ENCODE peak calls at places on chromosomes 2 and 18, in ten cellular contexts. C is GM20000; N is AG09309; M is nephron progenitor cell; O is A549; R is CD8-positive, alpha-beta T cell; P is heart left ventricle; G is right lobe of liver; Y is GM13977; D is left ventricle myocardium inferior. I is an unnamed sample.
A peak's percentile ranks its signal among the peaks of the same experiment; 100 is the strongest.

GRCh38 chr2:62200291-62200841 is 4.5 kb downstream of the B3GNT2 start:
- DNase-seq in C (no peak), N (no peak), M (no peak), O (no peak), R (no peak), P (no peak), G (no peak), Y (no peak), D (no peak), I (no peak)

GRCh38 chr2:236309669-236310029 is 45.4 kb upstream of the ASB18 start:
- DNase-seq in C (peak; percentile 42), N (no peak), M (peak; percentile 65), O (peak; percentile 36), R (no peak), P (no peak), G (no peak), Y (peak; percentile 64), D (no peak), I (peak; percentile 16)

GRCh38 chr2:54073796-54074195 is 41.6 kb upstream of the ACYP2 start:
- DNase-seq in C (no peak), N (no peak), M (no peak), O (no peak), R (no peak), P (no peak), G (no peak), Y (no peak), D (no peak), I (no peak)

GRCh38 chr2:25411281-25411680 is 69.6 kb upstream of the DNMT3A start:
- DNase-seq in C (no peak), N (no peak), M (no peak), O (no peak), R (no peak), P (no peak), G (no peak), Y (no peak), D (no peak), I (peak; percentile 57)

GRCh38 chr18:23238152-23238531 is 102.9 kb downstream of the CABLES1 start:
- DNase-seq in C (no peak), N (no peak), M (no peak), O (no peak), R (no peak), P (peak; percentile 39), G (peak; percentile 46), Y (no peak), D (no peak), I (no peak)

GRCh38 chr2:220847006-220847405 is 725.1 kb downstream of the EPHA4 start:
- DNase-seq in C (no peak), N (no peak), M (no peak), O (no peak), R (no peak), P (no peak), G (no peak), Y (no peak), D (no peak), I (no peak)

GRCh38 chr18:63062246-63062645 is 257.3 kb downstream of the BCL2 start:
- DNase-seq in C (no peak), N (no peak), M (no peak), O (no peak), R (no peak), P (no peak), G (no peak), Y (no peak), D (no peak), I (no peak)

GRCh38 chr18:58042826-58043362 is 1.1 kb upstream of the NEDD4L start:
- DNase-seq in C (no peak), N (no peak), M (no peak), O (no peak), R (no peak), P (no peak), G (no peak), Y (no peak), D (no peak), I (no peak)

GRCh38 chr2:72719416-72719815 is 106.4 kb downstream of the EXOC6B start:
- DNase-seq in C (no peak), N (no peak), M (peak; percentile 4), O (no peak), R (no peak), P (no peak), G (no peak), Y (no peak), D (no peak), I (no peak)

GRCh38 chr2:128162266-128162665 is 71.3 kb downstream of the UGGT1 start:
- DNase-seq in C (no peak), N (no peak), M (no peak), O (no peak), R (no peak), P (no peak), G (peak; percentile 33), Y (no peak), D (no peak), I (no peak)

GRCh38 chr2:223760838-223761502 is 76.4 kb downstream of the AP1S3 start:
- DNase-seq in C (peak; percentile 27), N (peak; percentile 41), M (no peak), O (peak; percentile 42), R (peak; percentile 56), P (no peak), G (peak; percentile 75), Y (peak; percentile 24), D (no peak), I (peak; percentile 56)
- TF ChIP-seq CTCF in C (no peak), N (no peak), M (no peak), O (peak; percentile 47), R (peak; percentile 24), P (no peak), G (no peak), Y (peak; percentile 30), D (no peak), I (peak; percentile 62)

DNA sequence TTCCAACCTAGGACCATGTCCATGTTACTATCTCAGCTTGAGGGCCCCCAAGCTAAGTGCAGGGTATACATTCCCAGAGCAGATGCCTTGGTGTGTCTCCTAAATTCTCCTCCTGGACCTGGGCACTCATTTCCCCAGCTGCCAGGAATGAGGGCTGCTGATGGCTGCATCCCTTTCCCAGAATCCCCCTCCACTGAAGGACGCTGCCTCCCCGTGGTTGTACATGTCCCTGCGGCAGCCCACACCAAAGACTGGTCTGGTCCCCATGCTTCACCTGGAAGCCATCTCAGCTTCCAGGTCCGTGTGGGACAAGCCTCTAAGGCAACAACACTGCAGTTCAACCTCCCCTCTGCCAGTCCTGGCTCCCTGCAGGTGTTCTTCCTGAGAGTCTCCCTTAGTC is 14.6 kb downstream of the TMEM163 start:
- DNase-seq in C (no peak), N (no peak), M (no peak), O (no peak), R (no peak), P (no peak), G (no peak), Y (no peak), D (no peak), I (no peak)
- TF ChIP-seq CTCF in C (no peak), N (no peak), M (no peak), O (no peak), R (no peak), P (no peak), G (no peak), Y (peak; percentile 14), D (no peak), I (no peak)

DNA sequence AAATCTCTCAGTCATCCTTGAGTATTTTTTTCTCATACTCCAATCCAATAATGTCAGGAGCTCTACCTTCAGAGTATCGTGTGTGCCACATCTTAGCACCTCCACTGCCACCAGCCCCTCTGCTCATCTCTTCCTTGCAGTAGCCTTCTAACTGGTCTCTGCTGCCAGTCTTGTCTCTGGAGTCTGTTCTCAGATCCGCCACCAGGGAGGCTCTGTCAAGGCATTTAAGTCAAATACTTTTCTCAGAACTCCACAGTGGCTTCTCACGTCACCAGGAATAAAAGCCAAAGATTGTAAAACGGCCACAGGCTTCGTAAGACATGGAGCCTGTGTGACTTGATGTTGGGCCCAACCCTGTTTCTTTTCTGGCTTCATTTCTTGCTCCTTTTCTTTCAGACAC is 7.1 kb downstream of the UNC50 start:
- DNase-seq in C (no peak), N (no peak), M (no peak), O (no peak), R (no peak), P (no peak), G (no peak), Y (no peak), D (no peak), I (no peak)
- TF ChIP-seq CTCF in C (no peak), N (no peak), M (no peak), O (no peak), R (no peak), P (no peak), G (no peak), Y (no peak), D (no peak), I (peak; percentile 22)

DNA sequence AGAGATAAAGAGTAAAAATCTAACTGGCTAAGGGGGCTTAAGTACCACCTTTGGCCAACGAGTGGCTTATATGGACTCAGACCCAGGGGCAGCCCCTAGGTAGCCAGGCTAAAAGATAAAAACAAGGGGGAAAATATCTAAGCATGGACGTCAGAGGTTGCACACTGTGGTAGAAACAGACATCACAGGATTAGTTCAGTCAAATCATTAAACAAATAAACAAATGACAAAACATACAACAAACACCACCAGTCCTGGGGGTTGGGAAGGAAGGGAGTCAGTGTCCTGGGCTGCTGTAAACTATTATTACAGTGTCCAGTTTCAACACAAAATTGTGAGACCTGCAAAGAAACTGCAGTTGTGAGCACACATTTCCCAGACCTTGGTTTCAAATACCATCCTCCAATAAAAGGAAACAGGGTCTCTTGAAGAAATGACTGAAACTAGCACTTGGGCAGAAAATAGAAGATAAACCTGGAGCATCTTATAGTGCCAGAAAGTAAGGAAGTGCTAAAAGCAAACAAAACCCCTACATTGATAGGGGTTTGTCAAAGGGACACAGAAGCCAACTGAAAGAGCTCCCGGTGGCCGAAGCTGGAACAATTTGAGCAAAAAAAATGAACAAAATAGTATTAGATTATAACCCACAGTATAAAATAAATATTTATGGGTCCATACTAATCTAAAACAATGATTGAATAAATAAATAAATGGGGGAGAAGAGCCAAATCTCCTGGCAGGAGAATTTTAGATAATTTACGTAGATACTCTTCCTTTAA is 154.8 kb upstream of the KLF7 start:
- DNase-seq in C (no peak), N (no peak), M (no peak), O (no peak), R (no peak), P (no peak), G (no peak), Y (no peak), D (no peak), I (no peak)
- TF ChIP-seq CTCF in C (no peak), N (peak; percentile 3), M (no peak), O (no peak), R (no peak), P (no peak), G (no peak), Y (no peak), D (no peak), I (no peak)

DNA sequence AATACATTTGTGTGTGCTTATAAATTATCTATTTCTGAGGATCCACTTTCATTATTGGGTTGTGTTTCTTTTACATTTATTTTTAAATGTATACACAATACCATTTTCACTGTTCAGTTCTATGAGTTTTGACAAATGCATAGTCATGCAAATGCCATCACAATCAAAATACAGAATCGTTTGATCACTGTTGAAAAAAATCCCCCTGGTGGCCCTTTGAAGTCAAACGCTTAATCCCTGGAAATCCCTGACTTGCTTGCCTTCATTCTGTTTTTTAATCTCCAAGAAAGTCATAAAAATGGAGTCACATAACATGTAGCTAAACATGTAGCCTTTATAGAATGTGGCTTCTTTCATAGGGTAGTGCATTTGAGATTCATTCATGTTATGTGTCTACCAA is 173.3 kb downstream of the GALR1 start:
- DNase-seq in C (no peak), N (no peak), M (no peak), O (no peak), R (no peak), P (no peak), G (no peak), Y (no peak), D (no peak), I (no peak)
- TF ChIP-seq CTCF in C (no peak), N (no peak), M (no peak), O (no peak), R (no peak), P (no peak), G (no peak), Y (no peak), D (no peak), I (peak; percentile 12)

GRCh38 chr2:100670232-100670631 is 107.4 kb downstream of the PDCL3 start:
- DNase-seq in C (no peak), N (no peak), M (no peak), O (no peak), R (no peak), P (no peak), G (no peak), Y (no peak), D (no peak), I (no peak)
- TF ChIP-seq CTCF in C (no peak), N (no peak), M (no peak), O (no peak), R (no peak), P (no peak), G (no peak), Y (no peak), D (no peak), I (no peak)